ENCODE peak calls at places on chromosomes 3 and 15, in five cellular contexts. U, J, Q, T and P are unnamed samples.

GRCh38 chr3:22942988-22943387 is 260.1 kb upstream of the UBE2E2 start:
- DNase-seq in U (no peak), J (no peak), Q (no peak), T (no peak), P (no peak)

GRCh38 chr3:175433026-175433668 is 574.0 kb downstream of the NAALADL2 start:
- DNase-seq in U (no peak), J (no peak), Q (peak; percentile 72), T (no peak), P (no peak)

GRCh38 chr15:55282284-55282833 is 7.3 kb downstream of the RAB27A start:
- DNase-seq in U (no peak), J (no peak), Q (peak; percentile 85), T (no peak), P (no peak)

GRCh38 chr3:196159526-196159925 is 51.7 kb downstream of the ZDHHC19 start:
- DNase-seq in U (no peak), J (no peak), Q (no peak), T (no peak), P (no peak)

GRCh38 chr3:185960518-185961288 is 22.9 kb upstream of the TRA2B start:
- DNase-seq in U (no peak), J (no peak), Q (no peak), T (no peak), P (no peak)

GRCh38 chr3:113516115-113516505 is 1.2 kb upstream of the SPICE1 start:
- DNase-seq in U (no peak), J (no peak), Q (no peak), T (no peak), P (no peak)

GRCh38 chr3:42640771-42641370 is 12.6 kb upstream of the ZBTB47 start:
- DNase-seq in U (no peak), J (no peak), Q (no peak), T (no peak), P (no peak)

GRCh38 chr3:134672571-134672970 is 21.7 kb upstream of the KY start:
- DNase-seq in U (no peak), J (no peak), Q (no peak), T (no peak), P (no peak)

GRCh38 chr3:142209655-142210054 is 15.7 kb downstream of the GK5 start:
- DNase-seq in U (no peak), J (no peak), Q (peak; percentile 79), T (peak; percentile 87), P (no peak)

GRCh38 chr3:120177907-120178306 is 83.7 kb upstream of the GSK3B start:
- DNase-seq in U (no peak), J (peak; percentile 3), Q (peak; percentile 12), T (no peak), P (no peak)

GRCh38 chr3:168123211-168124173 is 27.8 kb upstream of the GOLIM4 start:
- DNase-seq in U (no peak), J (no peak), Q (peak; percentile 36), T (no peak), P (no peak)

GRCh38 chr15:71806452-71806931 is 3.9 kb upstream of the NR2E3 start:
- DNase-seq in U (no peak), J (no peak), Q (peak; percentile 53), T (no peak), P (no peak)

GRCh38 chr3:111269782-111270181 is 198.2 kb downstream of the NECTIN3 start:
- DNase-seq in U (no peak), J (no peak), Q (no peak), T (no peak), P (no peak)

GRCh38 chr15:58528197-58528870 is 96.5 kb downstream of the LIPC start:
- DNase-seq in U (no peak), J (no peak), Q (no peak), T (no peak), P (no peak)

GRCh38 chr3:12782172-12782815 is 14.2 kb upstream of the CAND2 start:
- DNase-seq in U (no peak), J (no peak), Q (peak; percentile 47), T (no peak), P (no peak)

GRCh38 chr15:50181983-50182232 is at the start of gene SLC27A2:
- DNase-seq in U (no peak), J (peak; percentile 53), Q (peak; percentile 5), T (no peak), P (no peak)

GRCh38 chr15:51818156-51818555 is 11.3 kb upstream of the TMOD3 start:
- DNase-seq in U (no peak), J (no peak), Q (no peak), T (no peak), P (no peak)

GRCh38 chr3:50292924-50293801 is 934 bp upstream of the IFRD2 start:
- DNase-seq in U (no peak), J (no peak), Q (no peak), T (peak; percentile 68), P (no peak)

GRCh38 chr15:63920504-63921178 is 86.9 kb upstream of the HERC1 start:
- DNase-seq in U (no peak), J (no peak), Q (peak; percentile 82), T (no peak), P (no peak)

GRCh38 chr3:189712906-189713483 is 81.8 kb downstream of the TP63 start:
- DNase-seq in U (no peak), J (no peak), Q (no peak), T (no peak), P (no peak)

GRCh38 chr3:195425849-195426248 is 17.0 kb downstream of the ACAP2 start:
- DNase-seq in U (no peak), J (no peak), Q (no peak), T (no peak), P (no peak)

GRCh38 chr15:93291380-93291779 is 202.4 kb upstream of the RGMA start:
- DNase-seq in U (no peak), J (no peak), Q (no peak), T (no peak), P (no peak)

GRCh38 chr3:87088366-87088983 is 97.5 kb upstream of the VGLL3 start:
- DNase-seq in U (no peak), J (no peak), Q (peak; percentile 21), T (peak; percentile 62), P (no peak)

GRCh38 chr3:146750196-146750595 is 145.1 kb upstream of the PLSCR5 start:
- DNase-seq in U (no peak), J (no peak), Q (peak; percentile 54), T (no peak), P (no peak)

GRCh38 chr3:161413855-161414210 is 42.5 kb upstream of the SPTSSB start:
- DNase-seq in U (no peak), J (no peak), Q (no peak), T (no peak), P (no peak)

GRCh38 chr3:69864751-69865150 is 125.5 kb downstream of the MITF start:
- DNase-seq in U (no peak), J (no peak), Q (no peak), T (no peak), P (no peak)

GRCh38 chr3:65210026-65210814 is 522.4 kb upstream of the ADAMTS9 start:
- DNase-seq in U (no peak), J (no peak), Q (no peak), T (no peak), P (no peak)

GRCh38 chr15:65189102-65189740 is 4.1 kb upstream of the CLPX start:
- DNase-seq in U (peak; percentile 38), J (peak; percentile 40), Q (peak; percentile 61), T (peak; percentile 63), P (no peak)

GRCh38 chr15:31082771-31083393 is 18.6 kb downstream of the TRPM1 start:
- DNase-seq in U (no peak), J (no peak), Q (no peak), T (no peak), P (no peak)

GRCh38 chr3:46667657-46668056 is 25.8 kb downstream of the ALS2CL start:
- DNase-seq in U (no peak), J (no peak), Q (no peak), T (peak; percentile 33), P (no peak)

GRCh38 chr15:83670628-83671027 is 16.7 kb downstream of the ADAMTSL3 start:
- DNase-seq in U (no peak), J (no peak), Q (no peak), T (no peak), P (no peak)

GRCh38 chr15:78922527-78922926 is 22.3 kb downstream of the CTSH start:
- DNase-seq in U (no peak), J (no peak), Q (no peak), T (no peak), P (no peak)

GRCh38 chr3:111965484-111965883 is 13.3 kb upstream of the ABHD10 start:
- DNase-seq in U (no peak), J (no peak), Q (no peak), T (no peak), P (no peak)

GRCh38 chr3:54366839-54367238 is 244.5 kb downstream of the CACNA2D3 start:
- DNase-seq in U (no peak), J (no peak), Q (no peak), T (no peak), P (no peak)